ENCODE peak calls at places on chromosomes 6 and 20, in four cellular contexts. J, G, Q and M are unnamed samples.

GRCh38 chr6:169326067-169326799 is 72.6 kb upstream of the THBS2 start:
- DNase-seq in J (no peak), G (peak; percentile 73), Q (no peak), M (peak; percentile 69)

GRCh38 chr20:23995905-23996666 is 7.5 kb upstream of the GGTLC1 start:
- DNase-seq in J (peak; percentile 42), G (peak; percentile 80), Q (peak; percentile 29), M (peak; percentile 56)

GRCh38 chr20:18138266-18138582 is 561 bp downstream of the KAT14 start:
- DNase-seq in J (no peak), G (no peak), Q (no peak), M (no peak)

GRCh38 chr6:14085176-14085787 is 32.3 kb upstream of the CD83 start:
- DNase-seq in J (no peak), G (no peak), Q (no peak), M (no peak)

GRCh38 chr20:49660912-49661311 is 52.8 kb downstream of the B4GALT5 start:
- DNase-seq in J (no peak), G (no peak), Q (no peak), M (no peak)

GRCh38 chr20:63969851-63970713 is at the start of gene ZNF512B:
- DNase-seq in J (peak; percentile 59), G (peak; percentile 85), Q (no peak), M (peak; percentile 79)

GRCh38 chr20:19205999-19206398 is 6.4 kb upstream of the SLC24A3 start:
- DNase-seq in J (peak; percentile 80), G (peak; percentile 89), Q (peak; percentile 67), M (peak; percentile 78)

GRCh38 chr20:15449061-15449460 is 1111.6 kb upstream of the FLRT3 start:
- DNase-seq in J (no peak), G (no peak), Q (no peak), M (no peak)

GRCh38 chr6:157019733-157020132 is 242.6 kb downstream of the ARID1B start:
- DNase-seq in J (no peak), G (peak; percentile 71), Q (no peak), M (no peak)

GRCh38 chr6:157110620-157111019 is 212.7 kb downstream of the TMEM242 start:
- DNase-seq in J (no peak), G (no peak), Q (no peak), M (no peak)

GRCh38 chr6:150667977-150668716 is 68.5 kb downstream of the PLEKHG1 start:
- DNase-seq in J (peak; percentile 92), G (no peak), Q (peak; percentile 96), M (peak; percentile 88)

GRCh38 chr6:133764011-133764812 is 124.7 kb upstream of the TCF21 start:
- DNase-seq in J (no peak), G (no peak), Q (no peak), M (no peak)

GRCh38 chr6:24836116-24836515 is 37.4 kb upstream of the ARMH2 start:
- DNase-seq in J (no peak), G (no peak), Q (no peak), M (no peak)
- H3K36me3 ChIP-seq in J (no peaks in the 10 kb centered on the region), G (peaks cover 76% of the 10 kb centered on the region), Q (no peaks in the 10 kb centered on the region), M (no peaks in the 10 kb centered on the region)

DNA sequence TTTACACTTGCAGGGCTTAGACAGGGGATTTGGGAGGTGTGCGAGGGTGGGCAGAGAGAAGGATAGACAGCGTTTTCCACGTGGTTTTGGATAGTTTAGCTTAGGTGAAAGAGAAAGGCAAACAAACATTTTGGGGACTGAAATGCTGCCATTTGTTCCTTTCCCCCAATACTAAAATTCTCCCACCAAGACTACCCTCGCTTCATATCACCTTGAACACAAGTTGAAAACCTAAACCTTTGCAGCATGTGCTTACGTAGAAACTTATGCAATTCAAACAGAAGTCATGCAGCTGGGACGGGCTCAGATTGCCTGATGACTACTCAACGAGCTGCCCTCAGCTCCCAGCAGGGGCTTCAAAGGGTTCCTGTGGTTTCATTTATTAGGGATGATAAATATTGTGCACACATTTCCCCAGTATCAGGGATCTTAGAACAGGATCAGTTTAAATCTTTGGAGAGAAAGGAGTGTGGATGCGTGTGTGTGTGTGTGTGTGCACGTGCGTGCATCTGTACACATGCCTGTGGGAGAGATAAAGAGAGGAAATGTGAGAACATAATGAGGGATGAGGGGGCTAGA is 77.3 kb downstream of the SLC22A23 start:
- DNase-seq in J (no peak), G (no peak), Q (no peak), M (no peak)
- H3K36me3 ChIP-seq in J (no peaks in the 10 kb centered on the region), G (no peaks in the 10 kb centered on the region), Q (no peaks in the 10 kb centered on the region), M (no peaks in the 10 kb centered on the region)

GRCh38 chr20:45897692-45898091 is 6.6 kb downstream of the CTSA start:
- DNase-seq in J (no peak), G (no peak), Q (no peak), M (no peak)

GRCh38 chr20:45896641-45897161 is 5.6 kb downstream of the CTSA start:
- DNase-seq in J (no peak), G (no peak), Q (no peak), M (no peak)

GRCh38 chr20:45897289-45897688 is 6.2 kb downstream of the CTSA start:
- DNase-seq in J (no peak), G (no peak), Q (no peak), M (no peak)

GRCh38 chr20:45898285-45898684 is 7.2 kb downstream of the CTSA start:
- DNase-seq in J (no peak), G (no peak), Q (no peak), M (no peak)

GRCh38 chr20:45899041-45899835 is 8.1 kb downstream of the CTSA start:
- DNase-seq in J (no peak), G (no peak), Q (no peak), M (no peak)
- H3K36me3 ChIP-seq in J (no peaks in the 10 kb centered on the region), G (peaks cover 6% of the 10 kb centered on the region), Q (no peaks in the 10 kb centered on the region), M (no peaks in the 10 kb centered on the region)

GRCh38 chr20:25014816-25015215 is 22.3 kb upstream of the APMAP start:
- DNase-seq in J (peak; percentile 37), G (no peak), Q (no peak), M (no peak)
- H3K36me3 ChIP-seq in J (no peaks in the 10 kb centered on the region), G (no peaks in the 10 kb centered on the region), Q (no peaks in the 10 kb centered on the region), M (no peaks in the 10 kb centered on the region)

GRCh38 chr6:112118034-112118433 is 30.6 kb downstream of the FAM229B start:
- DNase-seq in J (no peak), G (no peak), Q (no peak), M (no peak)
- H3K36me3 ChIP-seq in J (no peaks in the 10 kb centered on the region), G (no peaks in the 10 kb centered on the region), Q (no peaks in the 10 kb centered on the region), M (no peaks in the 10 kb centered on the region)